ENCODE peak calls at places on chromosomes 12 and 14, in four cellular contexts. N is foreskin keratinocyte; V is activated CD8-positive, alpha-beta memory T cell treated with anti-CD3 and anti-CD28 coated beads, Interleukin-2, amount 50 U/mL, for 48 hours; Y is astrocyte. D is an unnamed sample.

GRCh38 chr14:54451961-54452360 is 10.8 kb upstream of the CNIH1 start:
- DNase-seq in N (no peak), V (no peak), Y (no peak), D (no peak)

GRCh38 chr14:69687963-69688649 is 76.7 kb downstream of the SUSD6 start:
- DNase-seq in N (no peak), V (no peak), Y (no peak), D (no peak)

GRCh38 chr14:23513466-23514008 is 38.0 kb downstream of the ZFHX2 start:
- DNase-seq in N (no peak), V (no peak), Y (no peak), D (no peak)

GRCh38 chr12:133221241-133221640 is 14.4 kb downstream of the ANHX start:
- DNase-seq in N (no peak), V (no peak), Y (no peak), D (no peak)

GRCh38 chr14:29016050-29016900 is 249.7 kb downstream of the FOXG1 start:
- DNase-seq in N (peak; percentile 17), V (peak; percentile 53), Y (peak; percentile 16), D (no peak)

GRCh38 chr12:97643961-97644360 is 181.4 kb downstream of the RMST start:
- DNase-seq in N (no peak), V (no peak), Y (no peak), D (no peak)

GRCh38 chr14:50064993-50065392 is 51.4 kb downstream of the VCPKMT start:
- DNase-seq in N (no peak), V (peak; percentile 64), Y (peak; percentile 22), D (no peak)

GRCh38 chr12:123389560-123390351 is 5.8 kb downstream of the KMT5A start:
- DNase-seq in N (peak; percentile 27), V (peak; percentile 70), Y (no peak), D (peak; percentile 74)

GRCh38 chr14:98695809-98696208 is 576.2 kb downstream of the BCL11B start:
- DNase-seq in N (no peak), V (no peak), Y (no peak), D (no peak)

GRCh38 chr14:93857500-93857899 is 69.2 kb upstream of the PRIMA1 start:
- DNase-seq in N (no peak), V (no peak), Y (no peak), D (no peak)

GRCh38 chr12:53751336-53752191 is at the start of gene CISTR:
- DNase-seq in N (no peak), V (no peak), Y (no peak), D (no peak)

GRCh38 chr12:101823891-101824290 is 6.9 kb downstream of the GNPTAB start:
- DNase-seq in N (no peak), V (peak; percentile 69), Y (no peak), D (no peak)

GRCh38 chr12:121626853-121627623 is 708 bp downstream of the ORAI1 start:
- DNase-seq in N (peak; percentile 63), V (peak; percentile 92), Y (peak; percentile 54), D (no peak)

GRCh38 chr12:18595406-18595805 is 142.4 kb downstream of the PLCZ1 start:
- DNase-seq in N (peak; percentile 60), V (no peak), Y (no peak), D (no peak)

GRCh38 chr12:9221476-9221875 is 13.3 kb upstream of the PZP start:
- DNase-seq in N (peak; percentile 84), V (no peak), Y (no peak), D (no peak)

GRCh38 chr12:41293011-41293410 is 104.9 kb downstream of the PDZRN4 start:
- DNase-seq in N (peak; percentile 88), V (no peak), Y (no peak), D (no peak)

GRCh38 chr14:42429401-42429800 is 822.7 kb downstream of the LRFN5 start:
- DNase-seq in N (peak; percentile 86), V (no peak), Y (no peak), D (no peak)